ENCODE peak calls at places on chromosome 14, in ten cellular contexts. V is gastrocnemius medialis; F is left ventricle myocardium inferior; E is tibial nerve; X is HCT116; U is stomach; T is psoas muscle; B is DND-41; L is CD8-positive, alpha-beta memory T cell; Z is K562. O is an unnamed sample. For H3K27me3, the result is how much of the 10 kb centered on the place peaks cover.

GRCh38 chr14:94481468-94482131 is 5.6 kb upstream of the SERPINA9 start:
- DNase-seq in X (no peak), F (no peak), Z (no peak), L (no peak), B (no peak), U (no peak), E (no peak), T (no peak), V (no peak), O (no peak)

GRCh38 chr14:22886500-22887259 is 3.7 kb downstream of the REM2 start:
- DNase-seq in V (peak), B (peak), Z (peak), E (peak), T (peak), X (peak), U (peak), L (peak), F (peak), O (peak)

GRCh38 chr14:32080001-32080510 is 3.0 kb downstream of the ARHGAP5 start:
- DNase-seq in U (no peak), L (no peak), X (no peak), B (no peak), E (no peak), V (no peak), F (no peak), Z (no peak), T (no peak), O (no peak)

GRCh38 chr14:44966601-44967336 is 4.8 kb downstream of the TOGARAM1 start:
- DNase-seq in F (no peak), X (no peak), B (no peak), U (no peak), T (no peak), V (no peak), L (no peak), E (no peak), Z (no peak), O (no peak)

GRCh38 chr14:68113328-68113930 is 293.9 kb downstream of the RAD51B start:
- DNase-seq in E (no peak), U (no peak), L (no peak), X (no peak), F (no peak), B (no peak), T (no peak), V (no peak), Z (no peak), O (no peak)

GRCh38 chr14:60632777-60633176 is 16.5 kb downstream of the SIX1 start:
- DNase-seq in U (no peak), T (no peak), X (no peak), L (no peak), B (peak), Z (no peak), E (no peak), V (no peak), F (no peak), O (no peak)

GRCh38 chr14:99270491-99271287 is 1.3 kb downstream of the BCL11B start:
- DNase-seq in B (peak), T (no peak), V (no peak), Z (no peak), U (no peak), E (no peak), X (no peak), L (no peak), F (no peak), O (no peak)

GRCh38 chr14:31657917-31658316 is 96.7 kb downstream of the NUBPL start:
- DNase-seq in X (no peak), U (no peak), T (no peak), V (no peak), F (no peak), E (no peak), L (no peak), Z (no peak), B (no peak), O (no peak)

GRCh38 chr14:22622220-22622619 is 21.9 kb downstream of the OR6J1 start:
- DNase-seq in T (no peak), F (no peak), Z (no peak), V (no peak), X (no peak), L (no peak), U (no peak), B (no peak), E (no peak), O (no peak)

GRCh38 chr14:31261859-31262739 is 54.5 kb upstream of the HECTD1 start:
- DNase-seq in E (peak), V (no peak), F (no peak), T (no peak), B (no peak), Z (no peak), X (no peak), L (no peak), U (peak), O (no peak)

GRCh38 chr14:104528496-104528895 is 51.1 kb upstream of the C14orf180 start:
- DNase-seq in Z (no peak), B (no peak), E (no peak), X (no peak), T (no peak), L (no peak), U (no peak), F (no peak), V (no peak), O (no peak)

GRCh38 chr14:99288948-99289347 is 17.0 kb upstream of the BCL11B start:
- DNase-seq in E (no peak), T (no peak), X (no peak), L (no peak), V (no peak), F (no peak), U (no peak), Z (no peak), B (no peak), O (no peak)

GRCh38 chr14:21868442-21869046 is 194.9 kb upstream of the OR4E1 start:
- DNase-seq in U (peak), V (no peak), T (no peak), B (peak), F (no peak), E (no peak), L (peak), X (peak), Z (peak), O (peak)

GRCh38 chr14:98143566-98143965 is 1128.4 kb downstream of the BCL11B start:
- DNase-seq in X (no peak), U (no peak), L (no peak), T (no peak), Z (no peak), F (no peak), V (no peak), E (no peak), B (no peak), O (no peak)

GRCh38 chr14:57182760-57183503 is 85.8 kb downstream of the EXOC5 start:
- DNase-seq in B (no peak), Z (peak), F (no peak), L (no peak), T (no peak), V (no peak), E (no peak), X (peak), U (no peak), O (no peak)

GRCh38 chr14:49505026-49505766 is 81.0 kb downstream of the RPS29 start:
- DNase-seq in E (no peak), F (no peak), L (no peak), T (no peak), B (peak), V (no peak), Z (no peak), U (no peak), X (peak), O (no peak)

GRCh38 chr14:54902143-54902520 is 494 bp downstream of the GCH1 start:
- DNase-seq in B (peak), U (peak), T (peak), L (peak), X (peak), Z (peak), V (peak), E (peak), F (peak), O (peak)

GRCh38 chr14:60092516-60092915 is 793 bp downstream of the PCNX4 start:
- DNase-seq in X (no peak), F (no peak), E (no peak), U (no peak), V (no peak), T (no peak), L (no peak), B (peak), Z (peak), O (no peak)

GRCh38 chr14:73741386-73741875 is 27.2 kb upstream of the PNMA1 start:
- DNase-seq in X (no peak), F (peak), Z (peak), B (peak), T (peak), V (no peak), L (peak), E (no peak), U (peak), O (peak)

GRCh38 chr14:92986254-92987147 is 63.6 kb downstream of the CHGA start:
- DNase-seq in T (peak), V (no peak), F (no peak), X (no peak), Z (no peak), U (peak), L (no peak), E (no peak), B (no peak), O (no peak)

GRCh38 chr14:72812292-72812851 is 81.5 kb downstream of the DPF3 start:
- DNase-seq in Z (no peak), L (no peak), T (peak), V (peak), X (no peak), F (peak), B (no peak), E (no peak), U (peak), O (peak)

GRCh38 chr14:57382283-57382682 is 8.1 kb upstream of the NAA30 start:
- DNase-seq in U (no peak), X (no peak), Z (no peak), L (no peak), E (no peak), F (no peak), B (no peak), T (no peak), V (no peak), O (no peak)

GRCh38 chr14:24678801-24679247 is 44.8 kb upstream of the GZMB start:
- DNase-seq in T (peak), X (peak), V (peak), F (peak), U (peak), Z (peak), B (peak), L (peak), E (peak), O (peak)
- H3K4me3 ChIP-seq in T (peak), X (no peak), V (peak), F (peak), U (peak), Z (peak), B (peak), L (peak), E (no peak), O (peak)

DNA sequence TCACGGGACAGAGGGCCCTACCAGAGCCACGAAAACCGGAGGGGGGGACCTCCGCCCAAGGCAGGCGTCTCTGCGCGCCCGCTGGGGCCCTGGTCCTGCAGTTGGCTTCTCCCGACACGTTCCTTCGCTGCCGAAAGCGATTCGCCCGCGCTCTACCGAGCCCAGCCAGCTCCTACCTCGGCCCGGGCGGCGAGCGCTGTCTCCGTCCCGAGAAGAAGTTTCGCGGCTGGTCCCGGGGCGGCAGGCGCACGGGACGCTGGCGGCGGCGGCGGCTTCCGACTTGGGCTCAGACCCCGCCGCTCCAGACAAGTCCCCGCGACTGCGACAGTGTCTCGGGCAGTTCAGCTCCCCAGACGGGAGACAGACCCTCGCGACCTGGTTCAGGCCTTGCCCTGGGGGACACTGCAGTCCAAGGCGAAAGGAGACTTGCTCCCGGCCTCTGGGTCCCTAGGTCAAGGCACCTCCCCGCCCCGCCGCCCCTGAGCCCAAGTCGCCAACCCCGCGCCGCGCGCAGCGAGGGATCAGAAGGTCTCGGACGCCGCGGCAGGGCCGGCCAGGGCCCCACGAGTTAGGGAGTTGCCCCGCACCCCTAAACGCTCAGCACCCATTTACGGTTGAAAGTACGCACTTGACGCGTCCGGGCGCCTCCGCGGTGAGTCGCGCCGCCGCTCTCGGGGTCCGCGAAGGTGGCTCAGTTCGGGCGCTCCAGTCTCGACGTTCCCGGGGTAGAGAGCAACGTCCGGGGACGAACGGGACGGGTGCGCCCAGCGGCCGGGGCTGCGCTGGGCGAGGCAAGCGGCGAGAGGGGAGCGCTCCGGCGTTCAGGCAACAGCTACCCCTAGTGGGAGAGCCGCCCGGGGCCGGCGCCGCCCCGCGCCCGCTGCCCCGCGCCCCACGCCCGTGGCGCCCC is 1.4 kb upstream of the DIO3 start:
- DNase-seq in T (peak), X (no peak), U (no peak), E (no peak), Z (no peak), L (no peak), F (peak), V (no peak), B (no peak), O (peak)
- H3K27me3 ChIP-seq in T (under half), X (under half), U (under half), E (under half), Z (under half), L (under half), F (half or more), V (half or more), B (under half), O (under half)

GRCh38 chr14:102949062-102949800 is 26.8 kb downstream of the AMN start:
- DNase-seq in L (no peak), U (no peak), B (peak), T (peak), Z (no peak), X (no peak), E (no peak), F (no peak), V (peak), O (no peak)

GRCh38 chr14:102949801-102950451 is 27.5 kb downstream of the AMN start:
- DNase-seq in U (peak), B (no peak), L (no peak), X (no peak), Z (no peak), T (peak), V (no peak), F (peak), E (no peak), O (peak)

GRCh38 chr14:102947321-102948103 is 25.0 kb downstream of the AMN start:
- DNase-seq in V (no peak), X (no peak), E (no peak), F (no peak), Z (no peak), L (no peak), B (no peak), U (no peak), T (no peak), O (no peak)

GRCh38 chr14:102951034-102951433 is 28.6 kb downstream of the AMN start:
- DNase-seq in L (no peak), X (no peak), B (no peak), E (no peak), U (no peak), F (no peak), T (no peak), Z (no peak), V (no peak), O (no peak)

GRCh38 chr14:102948698-102949061 is 26.2 kb downstream of the AMN start:
- DNase-seq in T (no peak), L (no peak), X (no peak), E (no peak), Z (no peak), B (no peak), V (no peak), U (no peak), F (no peak), O (no peak)
- H3K27ac ChIP-seq in T (peak), L (no peak), X (no peak), E (peak), Z (no peak), B (no peak), V (peak), U (no peak), F (no peak), O (no peak)

DNA sequence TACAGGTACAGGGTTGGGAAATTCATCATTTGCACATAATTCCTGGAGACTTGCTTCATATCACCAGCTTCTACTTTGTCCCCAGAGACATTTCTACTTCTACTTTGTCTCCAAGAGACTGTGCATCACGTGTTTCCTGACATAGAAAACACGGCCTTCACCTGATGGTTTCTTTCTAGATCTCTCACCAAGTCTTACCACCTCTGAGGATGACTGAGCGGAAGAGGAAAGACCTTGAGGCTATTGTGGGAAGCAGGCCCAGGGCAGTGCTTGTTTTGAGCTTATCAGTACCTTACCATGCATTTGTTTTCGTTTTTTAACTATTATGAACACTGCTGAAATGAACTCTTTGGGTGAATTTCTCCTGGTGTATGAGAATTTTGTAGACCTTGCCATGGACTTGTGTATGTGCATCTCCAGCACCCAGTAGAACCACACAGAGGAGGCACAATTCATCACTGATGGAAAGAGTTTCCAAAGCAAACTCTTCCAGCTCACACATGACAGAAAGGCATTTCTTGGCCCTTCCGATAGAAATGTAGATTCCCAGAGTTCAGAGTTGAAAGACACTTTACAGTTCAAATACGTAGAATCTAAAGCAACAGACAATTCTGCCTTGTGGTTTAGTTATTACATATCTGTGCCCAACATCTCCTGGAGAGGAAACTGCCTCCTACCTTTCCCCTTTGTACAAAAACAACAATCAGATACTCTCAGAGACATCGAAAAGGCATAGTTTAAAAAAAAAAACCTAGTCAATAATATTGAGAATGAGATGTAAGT is 434.7 kb downstream of the FUT8 start:
- DNase-seq in F (no peak), X (no peak), E (no peak), Z (peak), U (no peak), L (peak), B (peak), T (no peak), V (no peak), O (no peak)
- H3K4me3 ChIP-seq in F (no peak), X (no peak), E (no peak), Z (no peak), U (no peak), L (peak), B (peak), T (no peak), V (no peak), O (no peak)

DNA sequence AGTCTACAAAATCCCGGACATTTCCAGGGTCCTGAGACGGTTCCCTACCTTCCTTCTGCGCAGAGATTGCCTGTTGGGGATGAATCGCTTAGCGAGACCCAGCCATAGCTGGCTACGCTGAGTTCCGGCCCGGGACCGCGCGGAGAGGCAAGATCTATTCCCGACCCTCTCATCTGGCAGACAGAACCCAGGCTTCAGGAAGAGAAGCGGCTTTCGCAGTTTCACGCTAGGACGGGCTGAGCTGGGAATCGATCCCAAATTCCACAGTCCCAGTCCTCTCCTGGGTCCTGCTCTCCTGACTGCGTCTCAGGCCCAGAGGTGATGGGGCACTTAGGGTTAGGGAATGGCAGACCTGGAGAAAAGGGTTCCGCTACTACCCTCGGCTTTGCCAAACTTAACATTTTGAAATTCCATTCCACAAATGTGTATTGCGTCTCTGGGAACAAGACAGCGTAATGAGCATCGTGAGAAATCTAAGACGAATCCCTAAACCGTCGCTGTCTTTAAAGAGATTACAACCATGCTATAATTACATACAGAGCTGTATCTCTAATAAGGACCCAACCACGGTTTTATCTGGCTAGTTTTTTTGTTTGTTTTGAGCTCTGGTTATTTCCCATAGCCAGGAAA is 2.8 kb downstream of the PTPN21 start:
- DNase-seq in X (no peak), V (no peak), L (no peak), Z (no peak), F (no peak), B (no peak), E (no peak), T (peak), U (no peak), O (peak)
- H3K27me3 ChIP-seq in X (under half), V (under half), L (half or more), Z (under half), F (under half), B (under half), E (under half), T (under half), U (under half), O (under half)

DNA sequence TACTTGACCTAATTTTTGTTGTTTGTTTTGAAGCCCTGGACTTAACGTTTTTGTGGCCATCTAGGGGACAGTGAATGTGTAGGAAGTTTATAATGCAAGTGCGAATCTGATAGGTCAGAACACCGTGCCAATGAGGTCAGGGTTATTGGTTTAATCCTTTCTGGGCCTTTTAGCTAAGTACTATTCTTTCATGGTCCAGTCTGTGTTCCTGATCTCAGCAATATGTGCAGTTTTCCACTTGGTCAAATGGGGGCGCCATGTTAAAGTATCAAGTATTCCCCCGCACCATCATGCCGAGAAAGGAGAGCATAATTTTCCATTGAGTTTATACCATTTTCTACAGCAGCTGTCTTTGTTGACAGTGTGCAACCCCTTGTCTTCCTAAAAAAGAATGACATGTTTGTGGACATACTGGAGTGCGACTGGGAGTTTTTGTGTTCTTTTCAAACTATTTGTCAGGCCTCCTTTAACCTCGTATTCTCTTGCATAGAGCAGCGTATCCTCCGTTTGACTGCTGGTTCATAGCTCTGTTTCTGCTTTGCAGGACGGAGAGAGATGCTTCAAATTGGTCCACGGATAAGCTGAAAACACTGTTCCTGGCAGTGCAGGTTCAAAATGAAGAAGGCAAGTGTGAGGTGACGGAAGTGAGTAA is 1.3 kb downstream of the AHSA1 start:
- DNase-seq in B (peak), Z (peak), U (peak), T (no peak), V (no peak), E (peak), X (peak), L (peak), F (no peak), O (no peak)
- H3K27ac ChIP-seq in B (peak), Z (peak), U (no peak), T (peak), V (peak), E (no peak), X (peak), L (peak), F (peak), O (no peak)

GRCh38 chr14:71498151-71498734 is 434.0 kb upstream of the RGS6 start:
- DNase-seq in T (no peak), F (no peak), Z (no peak), L (no peak), X (no peak), B (no peak), V (no peak), U (no peak), E (no peak), O (no peak)
- H3K4me3 ChIP-seq in T (no peak), F (no peak), Z (no peak), L (no peak), X (no peak), B (no peak), V (no peak), U (no peak), E (no peak), O (no peak)

GRCh38 chr14:101553931-101554330 is 7.4 kb upstream of the DIO3 start:
- DNase-seq in T (peak), V (no peak), Z (no peak), B (no peak), L (no peak), X (no peak), E (no peak), U (no peak), F (no peak), O (no peak)
- H3K27me3 ChIP-seq in T (under half), V (under half), Z (under half), B (under half), L (under half), X (under half), E (under half), U (under half), F (half or more), O (under half)